ENCODE peak calls at places on chromosomes 5 and 9, in eight cellular contexts. O is GM12891, P is sigmoid colon, M is heart left ventricle, R is HCT116, Y is transverse colon, C is uterus, D is IMR-90. T is an unnamed sample.

GRCh38 chr9:91138760-91139159 is 223.0 kb downstream of the AUH start:
- DNase-seq in O (no peak), P (no peak), M (no peak), R (peak), Y (no peak), C (no peak), D (peak), T (no peak)

GRCh38 chr9:93946338-93946712 is 8.8 kb downstream of the BARX1 start:
- DNase-seq in O (no peak), P (no peak), M (no peak), R (no peak), Y (no peak), C (no peak), D (no peak), T (no peak)

GRCh38 chr5:139783436-139783955 is 12.1 kb upstream of the PSD2 start:
- DNase-seq in O (no peak), P (no peak), M (no peak), R (no peak), Y (no peak), C (no peak), D (peak), T (peak)

GRCh38 chr5:60668715-60669304 is 31.2 kb downstream of the DEPDC1B start:
- DNase-seq in O (no peak), P (no peak), M (no peak), R (peak), Y (no peak), C (no peak), D (peak), T (peak)

GRCh38 chr5:30802961-30803705 is 390.4 kb upstream of the CDH6 start:
- DNase-seq in O (no peak), P (no peak), M (no peak), R (no peak), Y (no peak), C (no peak), D (peak), T (no peak)

GRCh38 chr5:150320048-150320555 is 17.4 kb upstream of the ARSI start:
- DNase-seq in O (no peak), P (peak), M (peak), R (no peak), Y (peak), C (peak), D (peak), T (no peak)

GRCh38 chr9:18208166-18209059 is 265.5 kb upstream of the ADAMTSL1 start:
- DNase-seq in O (no peak), P (no peak), M (peak), R (no peak), Y (peak), C (peak), D (peak), T (no peak)

GRCh38 chr9:87178353-87178752 is 231.0 kb upstream of the GAS1 start:
- DNase-seq in O (no peak), P (no peak), M (no peak), R (no peak), Y (no peak), C (no peak), D (no peak), T (no peak)

GRCh38 chr9:129276486-129277260 is 98.6 kb upstream of the IER5L start:
- DNase-seq in O (no peak), P (peak), M (peak), R (no peak), Y (no peak), C (peak), D (no peak), T (no peak)

GRCh38 chr5:125115180-125115495 is 368.7 kb upstream of the ZNF608 start:
- DNase-seq in O (no peak), P (no peak), M (no peak), R (no peak), Y (no peak), C (no peak), D (no peak), T (no peak)

GRCh38 chr9:9177081-9177480 is 1377.5 kb upstream of the DMAC1 start:
- DNase-seq in O (no peak), P (no peak), M (no peak), R (no peak), Y (no peak), C (no peak), D (no peak), T (no peak)

GRCh38 chr5:126849101-126849678 is 72.3 kb downstream of the LMNB1 start:
- DNase-seq in O (no peak), P (no peak), M (no peak), R (no peak), Y (no peak), C (peak), D (peak), T (peak)

GRCh38 chr5:33330416-33330815 is 110.3 kb upstream of the TARS1 start:
- DNase-seq in O (no peak), P (no peak), M (no peak), R (no peak), Y (no peak), C (no peak), D (no peak), T (no peak)

GRCh38 chr5:155008669-155009068 is 4.9 kb upstream of the KIF4B start:
- DNase-seq in O (no peak), P (no peak), M (no peak), R (peak), Y (no peak), C (no peak), D (no peak), T (no peak)

GRCh38 chr5:158943057-158943456 is 156.7 kb downstream of the EBF1 start:
- DNase-seq in O (no peak), P (no peak), M (no peak), R (peak), Y (no peak), C (no peak), D (peak), T (no peak)

GRCh38 chr5:74409166-74409706 is 231.3 kb downstream of the ENC1 start:
- DNase-seq in O (no peak), P (no peak), M (no peak), R (no peak), Y (no peak), C (no peak), D (no peak), T (no peak)

GRCh38 chr5:169162407-169162806 is 138.5 kb downstream of the SLIT3 start:
- DNase-seq in O (no peak), P (no peak), M (no peak), R (no peak), Y (no peak), C (no peak), D (no peak), T (no peak)

GRCh38 chr9:109705515-109705914 is 74.5 kb upstream of the PALM2AKAP2 start:
- DNase-seq in O (no peak), P (no peak), M (no peak), R (peak), Y (no peak), C (no peak), D (peak), T (no peak)

GRCh38 chr5:120134944-120135343 is 329.2 kb upstream of the PRR16 start:
- DNase-seq in O (no peak), P (no peak), M (no peak), R (no peak), Y (no peak), C (no peak), D (peak), T (no peak)

GRCh38 chr9:22147818-22148573 is 138.9 kb upstream of the CDKN2B start:
- DNase-seq in O (no peak), P (no peak), M (no peak), R (peak), Y (no peak), C (no peak), D (peak), T (no peak)

GRCh38 chr5:80399553-80400239 is 8.2 kb upstream of the ZFYVE16 start:
- DNase-seq in O (no peak), P (no peak), M (no peak), R (no peak), Y (no peak), C (no peak), D (peak), T (peak)

GRCh38 chr9:123716339-123716738 is 213.6 kb downstream of the DENND1A start:
- DNase-seq in O (no peak), P (no peak), M (no peak), R (no peak), Y (no peak), C (no peak), D (peak), T (no peak)

GRCh38 chr9:88658311-88658822 is 123.4 kb downstream of the NXNL2 start:
- DNase-seq in O (no peak), P (peak), M (peak), R (no peak), Y (no peak), C (peak), D (no peak), T (no peak)

GRCh38 chr9:29214162-29214520 is 1640.9 kb upstream of the C9orf72 start:
- DNase-seq in O (no peak), P (no peak), M (no peak), R (no peak), Y (no peak), C (peak), D (no peak), T (peak)

GRCh38 chr9:35646583-35647265 is 4.0 kb downstream of the SIT1 start:
- DNase-seq in O (peak), P (peak), M (peak), R (peak), Y (peak), C (peak), D (peak), T (peak)

GRCh38 chr5:78467744-78468357 is 107.4 kb downstream of the SCAMP1 start:
- DNase-seq in O (no peak), P (no peak), M (no peak), R (no peak), Y (no peak), C (no peak), D (peak), T (peak)

GRCh38 chr5:89968870-89969472 is 440.6 kb downstream of the CETN3 start:
- DNase-seq in O (no peak), P (no peak), M (peak), R (no peak), Y (no peak), C (peak), D (no peak), T (no peak)

GRCh38 chr5:68303038-68303738 is 87.6 kb downstream of the PIK3R1 start:
- DNase-seq in O (no peak), P (no peak), M (no peak), R (no peak), Y (no peak), C (no peak), D (peak), T (no peak)

GRCh38 chr5:59810041-59810440 is 83.5 kb downstream of the PDE4D start:
- DNase-seq in O (no peak), P (peak), M (peak), R (peak), Y (peak), C (peak), D (peak), T (peak)

GRCh38 chr5:72633649-72634048 is 126.4 kb upstream of the ZNF366 start:
- DNase-seq in O (no peak), P (no peak), M (no peak), R (no peak), Y (no peak), C (peak), D (peak), T (no peak)

GRCh38 chr9:95283678-95284077 is 33.8 kb downstream of the FANCC start:
- DNase-seq in O (no peak), P (no peak), M (no peak), R (no peak), Y (no peak), C (no peak), D (no peak), T (no peak)

GRCh38 chr9:95910023-95910706 is 34.7 kb downstream of the ERCC6L2 start:
- DNase-seq in O (no peak), P (no peak), M (no peak), R (no peak), Y (no peak), C (no peak), D (peak), T (no peak)

GRCh38 chr9:107422189-107422802 is 67.3 kb downstream of the KLF4 start:
- DNase-seq in O (peak), P (peak), M (peak), R (peak), Y (peak), C (peak), D (peak), T (peak)

GRCh38 chr5:33690736-33691135 is 201.1 kb downstream of the ADAMTS12 start:
- DNase-seq in O (no peak), P (no peak), M (peak), R (no peak), Y (no peak), C (no peak), D (peak), T (no peak)

GRCh38 chr5:92923885-92924284 is 657.1 kb downstream of the NR2F1-AS1 start:
- DNase-seq in O (no peak), P (no peak), M (no peak), R (no peak), Y (no peak), C (no peak), D (no peak), T (no peak)

GRCh38 chr9:135817951-135818717 is 89.2 kb downstream of the CAMSAP1 start:
- DNase-seq in O (no peak), P (no peak), M (no peak), R (no peak), Y (no peak), C (no peak), D (no peak), T (no peak)

GRCh38 chr5:133612021-133612860 is at the start of gene FSTL4:
- DNase-seq in O (no peak), P (no peak), M (no peak), R (no peak), Y (peak), C (no peak), D (no peak), T (peak)

DNA sequence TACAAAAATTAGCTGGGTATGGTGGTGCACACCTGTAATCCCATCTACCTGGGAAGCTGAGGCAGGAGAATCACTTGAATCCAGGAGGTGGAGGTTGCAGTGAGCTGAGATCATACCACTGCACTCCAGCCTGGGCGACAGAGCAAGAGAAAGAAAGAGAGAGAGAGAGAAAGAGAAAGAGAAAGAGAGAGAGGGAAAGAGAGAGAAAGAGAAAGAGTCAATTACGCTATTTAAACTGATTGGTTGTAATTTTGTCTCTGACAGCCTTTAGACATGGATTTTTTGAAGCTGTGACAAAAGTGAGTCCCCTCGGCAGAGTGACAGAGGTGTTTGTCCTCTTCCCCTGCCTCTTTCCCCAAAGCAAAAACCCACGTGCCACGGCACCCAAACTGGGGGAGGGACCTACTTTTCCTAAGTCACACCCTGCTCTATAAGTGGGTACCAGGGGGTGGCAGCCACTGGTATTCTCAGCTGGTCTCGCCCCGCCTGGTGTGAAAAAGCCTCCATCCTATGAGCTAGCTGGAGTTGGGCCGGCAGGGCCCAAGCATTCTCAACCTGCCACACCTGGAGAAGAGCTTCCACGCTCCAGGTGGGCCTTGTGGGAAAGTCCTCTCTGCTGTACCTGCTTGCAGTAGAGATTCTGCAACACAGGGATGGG is 3.4 kb upstream of the CFAP157 start:
- DNase-seq in O (no peak), P (no peak), M (no peak), R (no peak), Y (no peak), C (no peak), D (no peak), T (no peak)
- TF ChIP-seq POLR2A in O (no peak), P (no peak), M (no peak), R (no peak), Y (no peak), C (no peak), D (no peak), T (no peak)

GRCh38 chr5:94618029-94618492 is 343 bp downstream of the KIAA0825 start:
- DNase-seq in O (peak), P (peak), M (peak), R (peak), Y (peak), C (peak), D (peak), T (peak)

GRCh38 chr5:94621763-94622162 is 3.3 kb downstream of the SLF1 start:
- DNase-seq in O (no peak), P (no peak), M (no peak), R (no peak), Y (no peak), C (no peak), D (no peak), T (peak)

GRCh38 chr5:94615843-94616242 is 2.6 kb downstream of the KIAA0825 start:
- DNase-seq in O (no peak), P (no peak), M (no peak), R (no peak), Y (no peak), C (no peak), D (no peak), T (no peak)

GRCh38 chr5:94620257-94620656 is 1.8 kb downstream of the SLF1 start:
- DNase-seq in O (no peak), P (no peak), M (no peak), R (no peak), Y (no peak), C (no peak), D (no peak), T (no peak)

DNA sequence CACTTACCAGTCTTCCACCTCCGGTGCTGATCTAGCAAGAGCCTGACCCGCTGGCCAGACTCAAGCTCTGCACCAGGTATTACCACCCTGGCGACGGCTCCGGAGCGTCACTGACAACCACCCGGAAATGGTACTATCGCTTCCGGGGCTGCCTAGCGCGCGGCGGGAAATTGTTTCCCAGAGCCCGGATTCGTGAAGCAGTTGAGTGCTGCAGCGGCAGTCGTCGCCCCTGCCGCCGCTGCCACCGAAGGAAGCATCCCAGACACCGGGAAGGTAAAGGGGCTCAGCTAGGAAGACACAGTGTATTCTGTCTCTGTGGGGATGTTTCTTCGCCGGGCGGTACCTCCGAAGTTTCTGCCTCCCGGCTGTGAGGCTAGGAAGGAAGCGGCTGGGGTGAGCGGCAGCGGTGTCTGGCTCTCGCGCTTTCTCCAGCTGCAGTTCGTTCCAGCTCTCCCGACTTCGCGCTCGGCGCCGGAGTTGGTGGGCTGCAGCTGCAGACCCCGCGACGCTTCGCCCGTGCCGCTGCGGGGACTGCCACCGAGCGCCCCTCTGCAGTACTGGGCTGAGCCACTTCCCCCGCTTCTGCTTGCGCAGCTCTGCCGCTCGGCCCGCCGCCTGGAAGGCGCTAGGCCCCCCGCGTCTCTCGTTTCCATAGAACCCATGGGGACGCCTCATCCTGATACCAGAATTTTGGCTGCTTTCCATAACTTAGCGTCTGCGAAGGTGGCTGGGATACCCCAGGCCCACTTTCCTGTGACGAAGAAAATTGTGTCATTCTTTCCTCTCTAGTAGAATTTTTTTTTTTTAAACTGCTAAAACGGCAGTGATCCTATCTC is at the start of the genes KIAA0825 and SLF1:
- DNase-seq in O (peak), P (peak), M (peak), R (peak), Y (peak), C (peak), D (peak), T (peak)
- TF ChIP-seq POLR2A in O (peak), P (peak), M (no peak), R (no peak), Y (peak), C (no peak), D (no peak), T (peak)

DNA sequence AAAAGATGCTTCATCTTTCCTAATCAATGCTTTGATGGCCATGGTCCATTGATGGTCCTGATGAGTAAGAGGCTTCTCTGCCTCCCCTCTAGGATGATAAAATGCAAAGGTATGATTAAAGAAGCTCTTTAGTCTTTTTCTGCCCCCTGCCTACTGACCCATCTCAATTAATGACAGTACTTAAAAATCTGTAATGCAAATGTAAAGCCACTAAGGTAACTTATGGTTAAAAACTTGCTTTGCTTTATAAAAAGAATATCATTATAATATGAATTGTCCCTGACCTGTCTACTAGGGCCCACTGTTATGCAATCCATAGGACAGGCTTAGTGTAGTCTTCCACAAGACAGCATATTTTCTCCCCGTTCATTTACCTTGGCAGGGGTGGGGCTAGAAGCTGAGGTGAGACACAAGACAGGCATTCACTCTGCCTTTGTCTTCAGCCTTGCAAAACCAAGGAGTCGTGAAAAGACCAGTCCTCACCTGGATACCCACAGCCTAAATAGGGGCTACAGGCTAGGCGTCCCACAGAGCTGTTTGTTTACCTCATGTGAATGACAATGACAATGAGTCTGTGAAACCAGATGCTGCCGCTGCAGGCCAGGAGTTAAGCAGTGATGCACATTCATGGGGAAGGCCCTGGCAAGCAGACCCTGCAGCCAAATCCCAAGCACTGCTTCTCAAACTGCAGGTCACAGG is 60.4 kb downstream of the BNC2 start:
- DNase-seq in O (no peak), P (no peak), M (no peak), R (no peak), Y (no peak), C (no peak), D (no peak), T (no peak)
- TF ChIP-seq POLR2A in O (no peak), P (no peak), M (no peak), R (no peak), Y (no peak), C (no peak), D (no peak), T (no peak)

GRCh38 chr9:114117614-114117995 is 18.5 kb upstream of the KIF12 start:
- DNase-seq in O (no peak), P (no peak), M (no peak), R (no peak), Y (no peak), C (no peak), D (no peak), T (no peak)

GRCh38 chr9:114120192-114121014 is 21.3 kb upstream of the KIF12 start:
- DNase-seq in O (no peak), P (no peak), M (no peak), R (no peak), Y (no peak), C (no peak), D (no peak), T (no peak)

GRCh38 chr9:114119242-114120191 is 20.4 kb upstream of the KIF12 start:
- DNase-seq in O (no peak), P (no peak), M (no peak), R (no peak), Y (no peak), C (no peak), D (no peak), T (no peak)

GRCh38 chr9:114116061-114116747 is 17.1 kb upstream of the KIF12 start:
- DNase-seq in O (no peak), P (no peak), M (no peak), R (no peak), Y (no peak), C (no peak), D (no peak), T (no peak)

GRCh38 chr9:114117996-114118830 is 19.1 kb upstream of the KIF12 start:
- DNase-seq in O (no peak), P (no peak), M (no peak), R (no peak), Y (no peak), C (no peak), D (no peak), T (no peak)
- TF ChIP-seq POLR2A in O (no peak), P (no peak), M (no peak), R (no peak), Y (no peak), C (no peak), D (no peak), T (no peak)

GRCh38 chr5:172697123-172698121 is 56.4 kb downstream of the NEURL1B start:
- DNase-seq in O (peak), P (peak), M (peak), R (peak), Y (peak), C (peak), D (peak), T (peak)
- TF ChIP-seq POLR2A in O (no peak), P (no peak), M (no peak), R (no peak), Y (peak), C (peak), D (no peak), T (no peak)